ENCODE peak calls at places on chromosomes 11 and 22, in four cellular contexts. F is HAP-1, N is HCT116, Q is A673. X is an unnamed sample. For H3K4me1, the result is how much of the 10 kb centered on the place peaks cover.

GRCh38 chr11:35247428-35247827 is 108.5 kb downstream of the CD44 start:
- DNase-seq in Q (no peak), F (no peak), N (no peak), X (no peak)

GRCh38 chr11:973237-973636 is 47.6 kb downstream of the AP2A2 start:
- DNase-seq in N (no peak), Q (no peak), F (no peak), X (no peak)

GRCh38 chr22:47811971-47812370 is 1049.5 kb downstream of the TBC1D22A start:
- DNase-seq in F (no peak), Q (no peak), N (no peak), X (no peak)

GRCh38 chr11:34928960-34929680 is 12.7 kb downstream of the PDHX start:
- DNase-seq in Q (no peak), N (no peak), F (no peak), X (no peak)

GRCh38 chr11:61679893-61680621 is at the start of gene DAGLA:
- DNase-seq in N (no peak), F (peak), Q (peak), X (peak)

GRCh38 chr22:38412435-38413084 is 42.4 kb downstream of the KCNJ4 start:
- DNase-seq in N (no peak), Q (no peak), F (no peak), X (no peak)

GRCh38 chr11:117302228-117302627 is 11.1 kb downstream of the BACE1-AS start:
- DNase-seq in N (no peak), F (no peak), Q (no peak), X (no peak)

GRCh38 chr22:20550851-20551744 is 43.7 kb downstream of the MED15 start:
- DNase-seq in Q (peak), F (no peak), N (no peak), X (peak)

GRCh38 chr11:72606362-72607100 is 67.7 kb downstream of the PDE2A start:
- DNase-seq in N (no peak), F (no peak), Q (no peak), X (no peak)

GRCh38 chr22:33350391-33350955 is 292.3 kb upstream of the SYN3 start:
- DNase-seq in Q (no peak), N (no peak), F (no peak), X (no peak)

GRCh38 chr11:120719348-120719747 is 207.8 kb downstream of the GRIK4 start:
- DNase-seq in N (no peak), F (no peak), Q (no peak), X (no peak)

GRCh38 chr11:95055273-95055897 is 6.2 kb downstream of the KDM4F start:
- DNase-seq in N (no peak), Q (no peak), F (no peak), X (no peak)

GRCh38 chr22:16838073-16838472 is 12.9 kb upstream of the XKR3 start:
- DNase-seq in N (no peak), Q (no peak), F (no peak), X (no peak)

GRCh38 chr11:123428221-123428631 is 1.8 kb upstream of the GRAMD1B start:
- DNase-seq in F (no peak), Q (no peak), N (no peak), X (no peak)

GRCh38 chr11:8156877-8157276 is 11.9 kb downstream of the RIC3 start:
- DNase-seq in F (no peak), N (no peak), Q (no peak), X (no peak)

GRCh38 chr22:33519140-33519973 is 400.9 kb downstream of the LARGE1 start:
- DNase-seq in N (no peak), Q (peak), F (peak), X (no peak)

GRCh38 chr22:40560551-40560950 is 76.0 kb downstream of the MRTFA start:
- DNase-seq in F (no peak), N (no peak), Q (peak), X (no peak)

GRCh38 chr11:32178692-32179091 is 87.8 kb downstream of the RCN1 start:
- DNase-seq in F (no peak), Q (no peak), N (no peak), X (no peak)

GRCh38 chr11:34492806-34493414 is 20.7 kb downstream of the ELF5 start:
- DNase-seq in F (peak), N (peak), Q (peak), X (peak)

GRCh38 chr11:80393210-80393609 is 952.4 kb upstream of the TENM4 start:
- DNase-seq in Q (no peak), F (no peak), N (no peak), X (no peak)

GRCh38 chr22:46703996-46704370 is 34.1 kb downstream of the CERK start:
- DNase-seq in N (no peak), F (no peak), Q (no peak), X (no peak)

GRCh38 chr11:58642120-58642625 is 19.7 kb downstream of the CNTF start:
- DNase-seq in F (no peak), N (no peak), Q (no peak), X (no peak)
- H3K4me1 ChIP-seq in F (under half), N (under half), Q (under half), X (under half)

GRCh38 chr11:88415495-88415894 is 78.0 kb upstream of the CTSC start:
- DNase-seq in N (no peak), Q (no peak), F (no peak), X (no peak)

GRCh38 chr11:88414981-88415391 is 77.5 kb upstream of the CTSC start:
- DNase-seq in F (no peak), N (no peak), Q (no peak), X (no peak)

GRCh38 chr11:88421530-88421929 is 84.0 kb upstream of the CTSC start:
- DNase-seq in N (no peak), F (no peak), Q (peak), X (no peak)

GRCh38 chr11:88420165-88420781 is 82.7 kb upstream of the CTSC start:
- DNase-seq in N (no peak), Q (no peak), F (no peak), X (no peak)

GRCh38 chr11:88418508-88418907 is 81.0 kb upstream of the CTSC start:
- DNase-seq in Q (no peak), F (no peak), N (no peak), X (no peak)
- H3K4me1 ChIP-seq in Q (under half), F (under half), N (under half), X (under half)

GRCh38 chr22:26483043-26483438 is 542 bp downstream of the HPS4 start:
- DNase-seq in N (no peak), Q (no peak), F (no peak), X (no peak)
- H3K4me1 ChIP-seq in N (under half), Q (under half), F (under half), X (under half)

GRCh38 chr11:68337399-68337835 is 25.0 kb downstream of the LRP5 start:
- DNase-seq in F (no peak), N (no peak), Q (no peak), X (no peak)

GRCh38 chr11:68338041-68338800 is 25.8 kb downstream of the LRP5 start:
- DNase-seq in Q (no peak), F (no peak), N (no peak), X (no peak)

GRCh38 chr11:68334923-68335322 is 22.5 kb downstream of the LRP5 start:
- DNase-seq in Q (no peak), F (no peak), N (no peak), X (no peak)

GRCh38 chr11:68333176-68333575 is 20.8 kb downstream of the LRP5 start:
- DNase-seq in Q (no peak), F (no peak), N (no peak), X (no peak)

DNA sequence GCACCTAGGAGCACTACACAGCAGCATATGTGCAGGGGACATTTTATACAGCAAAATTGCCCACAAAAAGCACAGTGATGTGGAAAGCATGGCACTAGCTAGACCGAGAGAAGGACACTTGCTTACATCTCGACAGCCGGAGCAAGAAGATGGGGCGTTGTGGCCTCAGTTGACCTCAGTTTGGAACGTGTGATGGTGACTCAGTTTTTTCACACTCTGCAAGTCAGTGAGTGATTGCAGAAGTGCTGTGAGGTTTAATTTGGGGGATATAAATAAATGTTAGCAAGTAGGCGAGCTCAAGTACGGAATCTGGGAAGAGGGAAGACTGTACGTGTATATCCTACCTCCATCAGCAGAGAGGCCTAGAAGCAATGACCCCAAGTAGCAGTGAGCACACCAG is 23.3 kb downstream of the LRP5 start:
- DNase-seq in N (no peak), Q (no peak), F (no peak), X (no peak)
- H3K4me1 ChIP-seq in N (under half), Q (under half), F (under half), X (under half)

DNA sequence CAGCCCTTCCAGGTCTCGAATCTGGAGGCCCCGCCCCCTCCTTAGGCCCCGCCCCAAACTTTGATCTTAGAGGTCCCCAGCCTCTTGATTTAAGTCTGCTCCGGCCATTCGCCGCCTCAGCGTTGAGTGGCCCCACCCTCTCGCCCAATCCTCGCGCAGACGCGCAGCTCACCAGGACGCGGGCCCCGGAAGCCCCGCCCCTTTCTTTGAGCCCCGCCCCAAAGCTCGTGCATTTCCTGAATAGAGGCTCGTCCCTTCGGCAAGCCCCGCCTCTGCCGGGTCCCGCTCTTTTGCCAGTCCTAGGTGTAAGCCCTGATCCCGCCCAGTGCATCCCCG is 190 bp upstream of the GUCD1 start:
- DNase-seq in Q (peak), N (peak), F (peak), X (peak)
- H3K4me1 ChIP-seq in Q (under half), N (under half), F (under half), X (under half)

GRCh38 chr11:3224730-3225098 is 6.1 kb upstream of the MRGPRG start:
- DNase-seq in F (no peak), N (no peak), Q (no peak), X (no peak)

GRCh38 chr11:3222003-3222855 is 3.6 kb upstream of the MRGPRG start:
- DNase-seq in N (no peak), F (no peak), Q (no peak), X (peak)

GRCh38 chr11:3221408-3222002 is 2.9 kb upstream of the MRGPRG start:
- DNase-seq in Q (no peak), N (no peak), F (no peak), X (peak)

GRCh38 chr11:3223932-3224729 is 5.5 kb upstream of the MRGPRG start:
- DNase-seq in Q (no peak), N (no peak), F (no peak), X (peak)

DNA sequence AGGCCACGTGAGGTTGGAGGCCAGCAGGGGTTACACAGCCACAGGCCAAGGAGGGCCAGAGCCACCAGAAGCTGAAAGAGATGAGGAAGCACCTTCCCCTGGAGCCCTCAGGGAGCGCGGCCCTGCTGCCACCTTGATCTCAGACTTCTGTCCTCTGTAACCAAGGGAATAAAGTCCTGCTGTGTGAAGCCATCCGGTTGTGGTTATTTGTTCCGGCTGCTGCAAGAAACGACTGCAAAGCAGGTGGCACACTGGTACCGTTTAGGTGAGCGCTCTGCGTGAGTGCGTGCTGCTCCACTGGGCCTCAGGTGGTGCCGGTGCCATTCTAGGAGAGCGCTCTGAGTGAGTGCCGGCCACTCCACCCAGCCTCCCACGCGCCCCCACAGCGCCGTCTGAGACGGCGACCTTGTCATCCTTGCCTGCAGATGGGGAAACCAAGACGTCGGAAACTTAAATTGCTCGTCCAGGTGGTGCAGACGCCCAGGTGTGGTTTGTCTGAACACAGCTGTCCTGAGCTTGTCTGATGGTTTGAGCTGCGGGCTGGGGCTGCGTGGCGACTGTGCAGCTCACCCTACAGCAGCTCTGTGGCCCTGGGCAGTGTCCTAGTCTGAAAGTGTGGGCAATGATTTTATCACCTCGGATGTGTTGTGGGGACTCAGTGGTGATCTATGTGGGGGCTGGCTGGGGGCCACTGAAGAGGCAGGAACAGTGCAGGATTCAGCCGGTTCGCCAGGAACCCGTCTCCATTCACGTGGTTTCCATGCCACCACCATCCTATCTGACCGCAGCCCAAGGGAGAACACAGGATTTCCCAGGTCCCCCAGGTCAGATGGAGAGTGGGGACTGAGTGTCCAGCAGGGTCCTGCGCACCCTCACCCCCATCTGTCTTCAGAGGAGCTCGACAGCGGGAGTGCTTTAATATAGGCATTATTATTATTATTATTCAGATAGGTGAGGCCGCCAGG is 4.6 kb upstream of the MRGPRG start:
- DNase-seq in F (no peak), Q (no peak), N (no peak), X (no peak)
- H3K4me1 ChIP-seq in F (under half), Q (under half), N (under half), X (under half)

DNA sequence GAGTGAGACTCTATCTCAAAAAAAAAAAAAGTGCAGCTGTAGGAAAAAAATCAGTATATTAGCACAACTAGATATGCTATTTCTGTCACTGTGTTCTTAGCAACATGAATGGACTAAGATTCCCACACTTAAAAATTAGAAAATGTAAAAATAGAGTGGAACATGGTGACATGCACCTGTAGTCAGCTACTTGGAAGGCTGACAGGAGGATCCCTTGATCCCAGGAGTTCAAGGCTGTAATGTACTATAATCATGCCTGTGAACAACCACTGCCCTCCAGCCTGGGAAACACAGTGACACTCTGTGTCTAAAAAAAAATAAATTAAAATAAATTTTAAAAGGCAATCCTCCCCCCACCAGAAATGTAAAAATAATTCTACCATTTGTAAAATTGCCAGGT is 29.8 kb downstream of the PICALM start:
- DNase-seq in F (no peak), Q (no peak), N (no peak), X (no peak)
- H3K4me1 ChIP-seq in F (under half), Q (half or more), N (under half), X (under half)

GRCh38 chr11:66886671-66887221 is 29.9 kb downstream of the LRFN4 start:
- DNase-seq in F (no peak), Q (peak), N (peak), X (no peak)

GRCh38 chr11:66886317-66886588 is 29.4 kb downstream of the LRFN4 start:
- DNase-seq in N (no peak), Q (no peak), F (no peak), X (no peak)

GRCh38 chr11:66884443-66884842 is 27.6 kb downstream of the LRFN4 start:
- DNase-seq in N (no peak), Q (no peak), F (no peak), X (no peak)

GRCh38 chr11:66887531-66887930 is 30.7 kb downstream of the LRFN4 start:
- DNase-seq in F (no peak), Q (no peak), N (no peak), X (no peak)

DNA sequence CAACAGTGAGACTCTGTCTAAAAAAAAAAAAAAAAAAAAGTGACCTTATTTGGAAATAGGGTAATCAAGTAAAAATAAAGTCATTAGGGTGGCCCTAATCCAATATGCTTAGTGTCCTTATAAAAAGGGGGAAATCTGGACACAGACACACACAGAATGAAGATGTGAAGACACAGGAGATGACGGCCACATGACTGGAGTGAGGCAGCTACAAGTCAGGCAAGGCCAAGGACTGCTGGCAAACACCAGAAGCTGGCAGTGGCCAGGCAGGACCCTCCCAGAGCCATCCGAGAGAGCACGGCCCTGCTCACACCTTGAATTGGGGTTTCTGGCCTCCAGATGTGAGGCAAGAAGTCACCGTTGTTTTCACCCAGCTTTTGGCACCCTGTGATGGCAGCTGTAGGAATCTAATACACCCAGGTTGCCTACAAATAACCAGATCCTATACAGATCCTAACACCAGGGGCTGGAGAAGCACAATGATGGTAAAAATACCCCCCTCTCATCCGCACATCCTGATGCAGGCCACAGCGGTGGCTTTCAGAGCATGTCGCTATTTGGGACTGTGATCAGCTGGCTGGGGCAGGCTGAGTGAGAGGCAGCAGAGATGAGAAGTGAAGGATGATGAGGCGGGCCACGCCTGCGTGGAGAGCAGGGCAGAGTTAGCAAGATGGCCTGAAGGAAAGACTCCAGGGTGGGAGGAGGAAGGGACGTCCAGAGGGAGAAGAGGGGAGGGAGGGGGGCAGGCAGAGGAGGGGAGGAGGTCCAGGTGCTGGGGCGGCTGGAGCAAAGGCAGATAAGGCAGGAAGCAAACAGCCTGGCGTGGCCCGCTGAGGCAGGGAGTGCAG is 28.8 kb downstream of the LRFN4 start:
- DNase-seq in N (no peak), Q (no peak), F (no peak), X (no peak)
- H3K4me1 ChIP-seq in N (half or more), Q (under half), F (under half), X (under half)

GRCh38 chr11:96067160-96067559 is 143.3 kb upstream of the MTMR2 start:
- DNase-seq in N (no peak), F (no peak), Q (no peak), X (no peak)
- H3K4me1 ChIP-seq in N (under half), F (under half), Q (under half), X (under half)

GRCh38 chr11:111762981-111763643 is 3.1 kb downstream of the PPP2R1B start:
- DNase-seq in N (no peak), Q (peak), F (no peak), X (no peak)
- H3K4me1 ChIP-seq in N (under half), Q (under half), F (under half), X (under half)

X was measured in ascending aorta.